ENCODE peak calls at places on chromosomes 3 and 15, in six cellular contexts. H is CD8-positive, alpha-beta memory T cell; I is A673; C is GM23338; F is small intestine; K is A549. W is an unnamed sample. For H3K4me1, the result is how much of the 10 kb centered on the place peaks cover.

GRCh38 chr15:39191871-39192281 is 389.0 kb upstream of the THBS1 start:
- DNase-seq in H (no peak), I (no peak), C (no peak), F (no peak), K (peak), W (no peak)

GRCh38 chr3:52004158-52004787 is 8.6 kb upstream of the RPL29 start:
- DNase-seq in H (no peak), I (peak), C (peak), F (no peak), K (no peak), W (no peak)

GRCh38 chr3:88180398-88180999 is 30.7 kb downstream of the C3orf38 start:
- DNase-seq in H (peak), I (peak), C (peak), F (peak), K (peak), W (no peak)

GRCh38 chr3:49161808-49162530 is 4.2 kb downstream of the CCDC71 start:
- DNase-seq in H (no peak), I (no peak), C (no peak), F (no peak), K (no peak), W (no peak)

GRCh38 chr15:79455361-79455760 is 23.2 kb downstream of the MINAR1 start:
- DNase-seq in H (no peak), I (no peak), C (no peak), F (no peak), K (no peak), W (no peak)

GRCh38 chr3:117603097-117603496 is 893.5 kb downstream of the TUSC7 start:
- DNase-seq in H (no peak), I (no peak), C (no peak), F (no peak), K (no peak), W (no peak)

GRCh38 chr15:87871738-87872315 is 384.7 kb downstream of the NTRK3 start:
- DNase-seq in H (no peak), I (no peak), C (no peak), F (no peak), K (no peak), W (no peak)

GRCh38 chr15:45715528-45715927 is 80.7 kb downstream of the SQOR start:
- DNase-seq in H (no peak), I (peak), C (peak), F (no peak), K (no peak), W (no peak)

GRCh38 chr3:52912885-52913731 is 15.8 kb upstream of the STIMATE start:
- DNase-seq in H (no peak), I (no peak), C (no peak), F (no peak), K (no peak), W (no peak)

GRCh38 chr15:62909257-62909656 is 133.3 kb upstream of the TPM1 start:
- DNase-seq in H (no peak), I (no peak), C (no peak), F (no peak), K (no peak), W (no peak)

GRCh38 chr3:128619146-128619890 is 31.3 kb downstream of the RPN1 start:
- DNase-seq in H (no peak), I (no peak), C (no peak), F (no peak), K (peak), W (no peak)

GRCh38 chr3:156253150-156253549 is 132.8 kb downstream of the KCNAB1 start:
- DNase-seq in H (no peak), I (no peak), C (no peak), F (no peak), K (no peak), W (no peak)

GRCh38 chr3:112736386-112736785 is 95.4 kb upstream of the CCDC80 start:
- DNase-seq in H (no peak), I (no peak), C (no peak), F (no peak), K (no peak), W (no peak)

GRCh38 chr3:106251160-106251892 is 382.5 kb upstream of the CBLB start:
- DNase-seq in H (no peak), I (no peak), C (no peak), F (peak), K (peak), W (no peak)

GRCh38 chr3:127801914-127802313 is 20.4 kb downstream of the MGLL start:
- DNase-seq in H (no peak), I (no peak), C (no peak), F (no peak), K (no peak), W (no peak)

GRCh38 chr3:55534876-55535275 is 47.8 kb upstream of the WNT5A start:
- DNase-seq in H (no peak), I (no peak), C (no peak), F (no peak), K (no peak), W (no peak)

GRCh38 chr3:169356284-169356955 is 307.1 kb downstream of the MECOM start:
- DNase-seq in H (no peak), I (no peak), C (no peak), F (no peak), K (no peak), W (no peak)

GRCh38 chr15:25793354-25794050 is 69.6 kb downstream of the ATP10A start:
- DNase-seq in H (no peak), I (no peak), C (no peak), F (no peak), K (no peak), W (no peak)

GRCh38 chr3:16084887-16085286 is 89.6 kb upstream of the GALNT15 start:
- DNase-seq in H (no peak), I (no peak), C (no peak), F (no peak), K (no peak), W (no peak)

GRCh38 chr3:196813903-196814302 is 53.8 kb upstream of the SENP5 start:
- DNase-seq in H (no peak), I (no peak), C (no peak), F (no peak), K (no peak), W (no peak)

GRCh38 chr15:51341366-51342248 is at the start of gene GLDN:
- DNase-seq in H (no peak), I (no peak), C (peak), F (no peak), K (peak), W (peak)

GRCh38 chr3:53166781-53167291 is 5.8 kb downstream of the PRKCD start:
- DNase-seq in H (no peak), I (no peak), C (no peak), F (no peak), K (no peak), W (peak)

GRCh38 chr3:181729071-181729915 is 17.6 kb downstream of the SOX2 start:
- DNase-seq in H (no peak), I (no peak), C (no peak), F (no peak), K (no peak), W (no peak)

GRCh38 chr15:70420421-70421196 is 322.9 kb upstream of the TLE3 start:
- DNase-seq in H (no peak), I (peak), C (peak), F (no peak), K (no peak), W (no peak)

GRCh38 chr3:4985330-4986174 is 6.3 kb downstream of the BHLHE40 start:
- DNase-seq in H (no peak), I (no peak), C (peak), F (no peak), K (peak), W (no peak)

GRCh38 chr3:61858054-61858453 is 296.7 kb downstream of the PTPRG start:
- DNase-seq in H (no peak), I (peak), C (no peak), F (peak), K (no peak), W (no peak)

GRCh38 chr3:101179637-101180036 is 140.7 kb downstream of the IMPG2 start:
- DNase-seq in H (no peak), I (no peak), C (no peak), F (no peak), K (no peak), W (no peak)

GRCh38 chr15:73539726-73540125 is 93.5 kb downstream of the NPTN start:
- DNase-seq in H (no peak), I (no peak), C (no peak), F (no peak), K (no peak), W (no peak)

GRCh38 chr3:13966302-13966701 is 86.4 kb upstream of the WNT7A start:
- DNase-seq in H (no peak), I (no peak), C (no peak), F (no peak), K (no peak), W (no peak)

GRCh38 chr15:77282333-77282732 is 137.6 kb downstream of the PEAK1 start:
- DNase-seq in H (no peak), I (no peak), C (peak), F (no peak), K (peak), W (no peak)
- H3K4me3 ChIP-seq in H (no peak), I (no peak), C (no peak), F (no peak), K (no peak), W (no peak)

GRCh38 chr15:75161106-75161505 is 40.6 kb upstream of the C15orf39 start:
- DNase-seq in H (no peak), I (no peak), C (no peak), F (no peak), K (no peak), W (no peak)
- H3K27ac ChIP-seq in H (no peak), I (no peak), C (no peak), F (no peak), K (no peak), W (no peak)

GRCh38 chr15:40327338-40327917 is 3.9 kb downstream of the INAFM2 start:
- DNase-seq in H (no peak), I (no peak), C (peak), F (no peak), K (no peak), W (no peak)
- H3K4me1 ChIP-seq in H (under half), I (under half), C (half or more), F (under half), K (under half), W (under half)

GRCh38 chr15:90903733-90904536 is 833 bp downstream of the MAN2A2 start:
- DNase-seq in H (no peak), I (peak), C (peak), F (peak), K (peak), W (peak)
- H3K4me3 ChIP-seq in H (peak), I (peak), C (peak), F (peak), K (peak), W (peak)

DNA sequence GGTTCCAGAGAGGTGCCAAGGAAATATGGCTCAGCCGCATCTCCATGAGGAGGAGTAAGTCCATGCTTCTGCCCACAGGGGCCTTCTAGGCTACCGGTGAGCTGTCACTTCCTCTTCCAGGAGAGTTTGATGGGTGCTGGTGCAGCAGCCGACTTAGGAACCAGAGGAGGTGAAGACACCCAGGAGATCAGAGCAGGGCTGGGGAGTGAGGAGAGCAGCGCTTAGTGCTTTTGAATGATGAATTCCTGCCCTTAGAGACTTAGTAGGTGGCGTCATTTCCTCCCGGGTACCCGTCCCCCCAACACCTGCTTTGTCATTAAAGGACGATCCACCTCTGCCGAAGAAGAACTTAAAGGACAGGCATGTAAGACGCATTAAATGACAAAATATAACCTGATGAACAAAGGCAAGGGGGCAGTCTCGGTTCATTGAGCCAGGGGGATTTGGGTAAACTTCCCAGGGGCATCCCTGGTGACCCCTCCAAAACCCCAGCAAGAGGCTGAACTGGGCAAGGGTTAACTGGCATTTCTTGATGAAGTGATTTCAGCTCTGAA is 67.6 kb downstream of the HES1 start:
- DNase-seq in H (no peak), I (no peak), C (peak), F (no peak), K (no peak), W (no peak)
- H3K27ac ChIP-seq in H (no peak), I (peak), C (no peak), F (no peak), K (peak), W (no peak)

DNA sequence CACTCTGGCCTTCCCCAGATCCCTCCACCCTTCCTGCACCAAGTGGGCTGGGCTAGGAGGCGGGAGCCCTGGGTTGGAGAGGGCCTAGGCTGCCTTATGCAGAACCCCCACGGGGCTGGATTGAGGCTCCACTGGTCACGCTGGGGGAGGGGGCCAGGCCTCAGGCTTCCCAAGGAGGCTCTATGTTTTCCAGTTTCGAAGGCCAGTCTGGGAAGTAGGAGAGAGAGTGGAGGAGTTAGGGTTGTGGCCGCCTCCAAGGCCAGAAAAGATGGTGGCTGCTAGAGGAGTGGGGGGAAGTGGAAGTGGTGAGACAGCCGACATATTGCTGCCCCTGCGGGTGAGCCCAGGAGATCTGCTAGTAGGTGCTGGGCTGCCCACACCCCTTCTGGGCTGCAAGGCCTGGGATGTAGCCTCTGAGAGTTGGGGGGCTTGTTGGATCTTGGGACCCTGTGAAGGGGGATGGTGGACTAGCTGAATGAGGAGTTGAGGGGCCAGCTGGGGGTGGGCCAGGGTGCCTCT is 1.2 kb downstream of the GNAI2 start:
- DNase-seq in H (peak), I (peak), C (peak), F (no peak), K (no peak), W (no peak)
- H3K4me1 ChIP-seq in H (half or more), I (under half), C (half or more), F (under half), K (under half), W (under half)

DNA sequence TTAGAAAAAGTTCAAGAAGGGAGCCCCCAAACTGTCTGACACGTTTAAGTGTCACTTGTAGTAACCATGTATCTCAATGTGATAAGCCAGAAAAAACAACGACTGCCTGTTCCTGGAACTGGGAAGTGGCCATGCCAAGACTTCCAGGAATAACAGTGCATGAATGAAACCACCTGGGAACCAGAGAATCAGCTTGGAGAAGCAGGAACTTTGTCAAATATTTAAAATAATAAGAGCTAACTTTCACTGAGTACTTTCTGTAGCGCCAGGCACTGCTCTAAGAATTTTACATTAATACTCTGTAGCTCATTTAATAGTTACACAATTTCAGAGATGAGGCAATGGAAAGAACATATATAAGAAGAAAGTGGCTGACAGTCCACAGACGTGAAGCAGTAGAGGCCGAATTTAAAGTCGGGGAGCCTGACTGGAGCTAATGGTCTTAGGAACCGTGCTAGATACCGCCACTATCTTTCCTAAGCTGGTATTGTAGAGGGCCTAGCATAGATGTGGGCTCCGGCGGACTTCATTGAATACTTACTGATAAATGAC is 870 bp downstream of the PLSCR1 start:
- DNase-seq in H (no peak), I (peak), C (no peak), F (peak), K (no peak), W (no peak)
- H3K4me3 ChIP-seq in H (peak), I (peak), C (peak), F (peak), K (peak), W (peak)

GRCh38 chr3:147420361-147421183 is 11.4 kb downstream of the ZIC1 start:
- DNase-seq in H (no peak), I (no peak), C (no peak), F (no peak), K (no peak), W (no peak)
- H3K27ac ChIP-seq in H (no peak), I (no peak), C (no peak), F (no peak), K (no peak), W (no peak)

W was measured in aorta.